ENCODE peak calls at places on chromosomes 4 and X, in eight cellular contexts. One of them, this sample, is unnamed.

GRCh38 chrX:47200385-47201150 is 6.9 kb downstream of the UBA1 start:
- DNase-seq in NCI-H2081: no peak
- DNase-seq in endothelial cell: no peak
- DNase-seq in AG04450: no peak
- DNase-seq in transverse colon: peak; percentile 55
- DNase-seq in GM04504: peak; percentile 77
- DNase-seq in Calu3: no peak
- DNase-seq in epithelial cell of esophagus: peak; percentile 90
- DNase-seq in this sample: no peak

GRCh38 chr4:138178566-138178965 is 63.6 kb downstream of the SLC7A11 start:
- DNase-seq in AG04450: no peak
- DNase-seq in epithelial cell of esophagus: peak; percentile 75
- DNase-seq in NCI-H2081: no peak
- DNase-seq in endothelial cell: no peak
- DNase-seq in transverse colon: no peak
- DNase-seq in Calu3: no peak
- DNase-seq in GM04504: no peak
- DNase-seq in this sample: no peak

GRCh38 chr4:47562297-47562696 is 77.2 kb downstream of the ATP10D start:
- DNase-seq in NCI-H2081: no peak
- DNase-seq in epithelial cell of esophagus: no peak
- DNase-seq in endothelial cell: no peak
- DNase-seq in Calu3: no peak
- DNase-seq in transverse colon: no peak
- DNase-seq in AG04450: no peak
- DNase-seq in GM04504: no peak
- DNase-seq in this sample: no peak

GRCh38 chr4:90766837-90767236 is 639.6 kb downstream of the CCSER1 start:
- DNase-seq in GM04504: no peak
- DNase-seq in epithelial cell of esophagus: no peak
- DNase-seq in endothelial cell: no peak
- DNase-seq in AG04450: no peak
- DNase-seq in NCI-H2081: no peak
- DNase-seq in Calu3: no peak
- DNase-seq in transverse colon: no peak
- DNase-seq in this sample: no peak

GRCh38 chrX:104696667-104697066 is 130.7 kb downstream of the IL1RAPL2 start:
- DNase-seq in GM04504: no peak
- DNase-seq in endothelial cell: no peak
- DNase-seq in AG04450: no peak
- DNase-seq in epithelial cell of esophagus: no peak
- DNase-seq in transverse colon: no peak
- DNase-seq in NCI-H2081: no peak
- DNase-seq in Calu3: no peak
- DNase-seq in this sample: no peak

GRCh38 chrX:37349131-37350033 is at the start of gene PRRG1:
- DNase-seq in GM04504: peak; percentile 52
- DNase-seq in epithelial cell of esophagus: peak; percentile 83
- DNase-seq in AG04450: peak; percentile 65
- DNase-seq in Calu3: peak; percentile 82
- DNase-seq in NCI-H2081: peak; percentile 85
- DNase-seq in transverse colon: peak; percentile 77
- DNase-seq in endothelial cell: peak; percentile 70
- DNase-seq in this sample: peak; percentile 28

GRCh38 chr4:82761249-82761648 is 37.3 kb downstream of the SCD5 start:
- DNase-seq in AG04450: no peak
- DNase-seq in Calu3: no peak
- DNase-seq in NCI-H2081: no peak
- DNase-seq in transverse colon: no peak
- DNase-seq in endothelial cell: no peak
- DNase-seq in GM04504: no peak
- DNase-seq in epithelial cell of esophagus: no peak
- DNase-seq in this sample: no peak

GRCh38 chrX:29299689-29300088 is 712.4 kb downstream of the IL1RAPL1 start:
- DNase-seq in transverse colon: no peak
- DNase-seq in Calu3: peak; percentile 2
- DNase-seq in GM04504: no peak
- DNase-seq in AG04450: no peak
- DNase-seq in epithelial cell of esophagus: peak; percentile 33
- DNase-seq in endothelial cell: no peak
- DNase-seq in NCI-H2081: no peak
- DNase-seq in this sample: no peak

GRCh38 chr4:17437396-17437795 is 74.5 kb downstream of the QDPR start:
- DNase-seq in Calu3: no peak
- DNase-seq in endothelial cell: no peak
- DNase-seq in AG04450: no peak
- DNase-seq in NCI-H2081: no peak
- DNase-seq in transverse colon: no peak
- DNase-seq in epithelial cell of esophagus: no peak
- DNase-seq in GM04504: no peak
- DNase-seq in this sample: no peak

GRCh38 chrX:33725556-33726232 is 406.4 kb downstream of the FAM47A start:
- DNase-seq in transverse colon: no peak
- DNase-seq in endothelial cell: peak; percentile 19
- DNase-seq in AG04450: no peak
- DNase-seq in NCI-H2081: no peak
- DNase-seq in Calu3: peak; percentile 35
- DNase-seq in epithelial cell of esophagus: peak; percentile 54
- DNase-seq in GM04504: no peak
- DNase-seq in this sample: no peak

GRCh38 chr4:169345207-169345788 is 74.5 kb upstream of the SH3RF1 start:
- DNase-seq in Calu3: no peak
- DNase-seq in GM04504: peak; percentile 63
- DNase-seq in NCI-H2081: peak; percentile 8
- DNase-seq in transverse colon: no peak
- DNase-seq in endothelial cell: no peak
- DNase-seq in epithelial cell of esophagus: peak; percentile 89
- DNase-seq in AG04450: no peak
- DNase-seq in this sample: no peak

GRCh38 chrX:136491832-136492231 is 4.1 kb downstream of the BRS3 start:
- DNase-seq in NCI-H2081: no peak
- DNase-seq in transverse colon: no peak
- DNase-seq in endothelial cell: no peak
- DNase-seq in epithelial cell of esophagus: no peak
- DNase-seq in GM04504: no peak
- DNase-seq in AG04450: no peak
- DNase-seq in Calu3: no peak
- DNase-seq in this sample: no peak

GRCh38 chr4:967113-968104 is 6.0 kb downstream of the DGKQ start:
- DNase-seq in GM04504: no peak
- DNase-seq in endothelial cell: no peak
- DNase-seq in Calu3: no peak
- DNase-seq in transverse colon: no peak
- DNase-seq in NCI-H2081: peak; percentile 7
- DNase-seq in epithelial cell of esophagus: peak; percentile 18
- DNase-seq in AG04450: no peak
- DNase-seq in this sample: no peak

GRCh38 chr4:154427149-154427548 is 64.5 kb downstream of the DCHS2 start:
- DNase-seq in GM04504: no peak
- DNase-seq in Calu3: no peak
- DNase-seq in transverse colon: no peak
- DNase-seq in AG04450: no peak
- DNase-seq in NCI-H2081: no peak
- DNase-seq in epithelial cell of esophagus: no peak
- DNase-seq in endothelial cell: no peak
- DNase-seq in this sample: no peak

GRCh38 chr4:138666366-138666765 is 349.2 kb upstream of the NOCT start:
- DNase-seq in transverse colon: no peak
- DNase-seq in NCI-H2081: no peak
- DNase-seq in epithelial cell of esophagus: no peak
- DNase-seq in Calu3: no peak
- DNase-seq in endothelial cell: no peak
- DNase-seq in AG04450: no peak
- DNase-seq in GM04504: no peak
- DNase-seq in this sample: no peak

GRCh38 chrX:41110801-41111625 is 25.8 kb downstream of the USP9X start:
- DNase-seq in Calu3: no peak
- DNase-seq in epithelial cell of esophagus: no peak
- DNase-seq in AG04450: no peak
- DNase-seq in endothelial cell: no peak
- DNase-seq in GM04504: no peak
- DNase-seq in NCI-H2081: no peak
- DNase-seq in transverse colon: no peak
- DNase-seq in this sample: no peak

GRCh38 chrX:78456909-78457308 is 129.5 kb upstream of the CYSLTR1 start:
- DNase-seq in epithelial cell of esophagus: no peak
- DNase-seq in endothelial cell: no peak
- DNase-seq in AG04450: no peak
- DNase-seq in GM04504: no peak
- DNase-seq in Calu3: no peak
- DNase-seq in NCI-H2081: no peak
- DNase-seq in transverse colon: no peak
- DNase-seq in this sample: no peak

GRCh38 chr4:174983128-174983750 is 65.1 kb downstream of the ADAM29 start:
- DNase-seq in GM04504: no peak
- DNase-seq in transverse colon: no peak
- DNase-seq in epithelial cell of esophagus: no peak
- DNase-seq in Calu3: no peak
- DNase-seq in endothelial cell: no peak
- DNase-seq in AG04450: no peak
- DNase-seq in NCI-H2081: no peak
- DNase-seq in this sample: no peak